ENCODE peak calls at places on chromosomes 3 and 15, in seven cellular contexts. S, C, N, I, T, P and O are unnamed samples.

GRCh38 chr15:30991301-30992072 is at the start of gene MTMR10:
- DNase-seq in C (peak; percentile 36), S (no peak), T (peak; percentile 48), P (peak; percentile 78), I (peak; percentile 38), N (peak; percentile 96), O (peak; percentile 91)

GRCh38 chr15:76393614-76394013 is 57.0 kb downstream of the ISL2 start:
- DNase-seq in I (no peak), S (no peak), C (no peak), N (peak; percentile 57), P (no peak), T (no peak), O (no peak)

GRCh38 chr15:63977102-63977501 is 69.2 kb downstream of the DAPK2 start:
- DNase-seq in T (no peak), C (no peak), S (no peak), P (no peak), I (no peak), N (no peak), O (no peak)

GRCh38 chr3:136276049-136276755 is 26.1 kb downstream of the PCCB start:
- DNase-seq in S (no peak), P (no peak), T (no peak), C (no peak), I (no peak), N (no peak), O (no peak)

GRCh38 chr3:135989247-135989646 is 23.7 kb downstream of the PPP2R3A start:
- DNase-seq in P (no peak), N (no peak), I (no peak), C (no peak), T (no peak), S (no peak), O (no peak)

GRCh38 chr15:31399544-31400171 is 73.0 kb downstream of the KLF13 start:
- DNase-seq in S (no peak), P (no peak), N (no peak), I (no peak), C (no peak), T (no peak), O (no peak)

GRCh38 chr3:121855555-121855954 is 20.5 kb downstream of the EAF2 start:
- DNase-seq in N (no peak), I (no peak), P (peak; percentile 18), C (peak; percentile 26), T (peak; percentile 15), S (no peak), O (peak; percentile 51)

GRCh38 chr3:19384868-19385267 is 236.6 kb downstream of the KCNH8 start:
- DNase-seq in S (no peak), P (no peak), T (no peak), C (no peak), I (no peak), N (no peak), O (no peak)

GRCh38 chr15:85383470-85384148 is 3.2 kb downstream of the AKAP13 start:
- DNase-seq in T (no peak), I (no peak), C (no peak), S (no peak), N (no peak), P (no peak), O (no peak)

GRCh38 chr15:70098461-70099166 is 897 bp upstream of the TLE3 start:
- DNase-seq in S (no peak), N (peak; percentile 57), T (peak; percentile 86), C (peak; percentile 27), I (no peak), P (peak; percentile 52), O (no peak)

GRCh38 chr15:74328331-74329056 is 39.0 kb downstream of the CYP11A1 start:
- DNase-seq in T (no peak), C (no peak), I (no peak), P (no peak), S (no peak), N (no peak), O (no peak)

GRCh38 chr3:188860147-188860546 is 311.6 kb upstream of the TPRG1 start:
- DNase-seq in S (no peak), C (no peak), I (no peak), N (no peak), P (no peak), T (no peak), O (no peak)

GRCh38 chr3:141547791-141548190 is 61.0 kb downstream of the RASA2 start:
- DNase-seq in C (no peak), P (no peak), N (no peak), I (no peak), T (no peak), S (no peak), O (no peak)

GRCh38 chr3:58111513-58112184 is 99.1 kb downstream of the DNASE1L3 start:
- DNase-seq in N (no peak), S (peak; percentile 50), P (no peak), C (no peak), T (peak; percentile 84), I (no peak), O (peak; percentile 93)

GRCh38 chr3:3633761-3634160 is 165.5 kb upstream of the LRRN1 start:
- DNase-seq in S (no peak), C (no peak), T (no peak), I (no peak), P (no peak), N (no peak), O (peak; percentile 63)

GRCh38 chr15:32775103-32775502 is 57.3 kb downstream of the GREM1 start:
- DNase-seq in I (no peak), N (no peak), T (no peak), S (no peak), P (no peak), C (no peak), O (no peak)

GRCh38 chr15:41809526-41810220 is 18.2 kb upstream of the JMJD7 start:
- DNase-seq in N (no peak), T (no peak), I (no peak), S (no peak), C (no peak), P (no peak), O (no peak)
- TF ChIP-seq JUND in N (no peak), T (no peak), I (no peak), S (no peak), C (no peak), P (no peak), O (no peak)

GRCh38 chr3:186042036-186042435 is 66.9 kb downstream of the ETV5 start:
- DNase-seq in N (no peak), P (no peak), I (no peak), S (no peak), C (no peak), T (no peak), O (no peak)
- TF ChIP-seq JUND in N (no peak), P (no peak), I (no peak), S (no peak), C (no peak), T (no peak), O (no peak)

GRCh38 chr15:44035781-44036699 is 159.0 kb downstream of the FRMD5 start:
- DNase-seq in C (no peak), N (no peak), I (no peak), T (no peak), S (no peak), P (no peak), O (no peak)

GRCh38 chr15:44034334-44034733 is 160.7 kb downstream of the FRMD5 start:
- DNase-seq in P (no peak), N (no peak), S (no peak), I (no peak), C (no peak), T (no peak), O (no peak)

GRCh38 chr15:44033894-44034293 is 161.2 kb downstream of the FRMD5 start:
- DNase-seq in N (peak; percentile 21), C (peak; percentile 16), I (no peak), T (no peak), P (no peak), S (no peak), O (no peak)

GRCh38 chr15:44038801-44039200 is 156.3 kb downstream of the FRMD5 start:
- DNase-seq in N (no peak), S (no peak), T (peak; percentile 11), I (peak; percentile 39), P (no peak), C (no peak), O (no peak)

GRCh38 chr15:44034933-44035624 is 160.0 kb downstream of the FRMD5 start:
- DNase-seq in P (no peak), I (no peak), C (no peak), S (no peak), N (no peak), T (no peak), O (no peak)
- TF ChIP-seq JUND in P (no peak), I (no peak), C (no peak), S (no peak), N (peak; percentile 53), T (no peak), O (no peak)

GRCh38 chr3:73740041-73740440 is 115.3 kb upstream of the PDZRN3 start:
- DNase-seq in C (no peak), N (no peak), S (no peak), I (no peak), T (no peak), P (no peak), O (no peak)

GRCh38 chr3:73746610-73747009 is 121.9 kb upstream of the PDZRN3 start:
- DNase-seq in N (peak; percentile 12), P (no peak), S (no peak), I (no peak), C (no peak), T (no peak), O (no peak)

DNA sequence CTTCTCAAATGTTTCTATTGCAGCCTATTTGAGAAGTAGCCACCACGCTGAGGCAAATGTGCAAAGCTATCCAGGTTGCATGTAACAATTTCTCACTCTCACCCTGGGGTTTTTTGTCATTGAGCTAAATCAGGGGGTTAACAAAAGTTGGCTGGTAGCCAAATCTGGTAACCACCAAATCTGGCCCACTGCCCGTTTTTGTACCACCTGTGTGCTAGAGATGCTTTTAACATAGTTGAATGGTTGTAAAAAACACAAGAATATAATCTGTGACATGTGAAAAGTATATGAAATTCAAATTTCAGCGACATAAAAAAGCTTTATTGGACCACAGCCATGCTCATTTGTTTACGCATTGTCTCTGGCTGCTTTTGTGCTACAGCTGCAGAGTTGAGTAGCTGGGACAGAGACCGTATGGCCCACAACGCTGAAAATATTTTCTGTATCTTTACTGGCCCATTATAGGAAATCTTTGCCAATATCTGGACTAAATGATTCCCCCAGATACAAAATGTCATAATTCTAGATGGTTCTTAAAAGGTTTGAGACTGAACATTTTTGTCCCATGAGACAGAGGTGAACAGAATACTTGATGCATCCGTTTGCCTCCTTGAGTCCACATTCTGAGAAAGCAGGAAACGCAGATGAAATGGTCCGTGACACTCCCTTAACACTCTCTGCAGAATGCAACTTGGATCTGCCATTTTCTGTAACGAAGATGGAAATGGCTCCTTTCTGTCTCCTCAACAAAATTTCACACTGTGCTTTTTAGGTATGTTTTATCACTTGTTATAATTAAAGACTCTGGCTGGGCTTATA is 120.9 kb upstream of the PDZRN3 start:
- DNase-seq in T (no peak), C (no peak), S (no peak), I (no peak), N (no peak), P (no peak), O (peak; percentile 4)
- TF ChIP-seq JUND in T (no peak), C (no peak), S (no peak), I (no peak), N (no peak), P (no peak), O (no peak)

DNA sequence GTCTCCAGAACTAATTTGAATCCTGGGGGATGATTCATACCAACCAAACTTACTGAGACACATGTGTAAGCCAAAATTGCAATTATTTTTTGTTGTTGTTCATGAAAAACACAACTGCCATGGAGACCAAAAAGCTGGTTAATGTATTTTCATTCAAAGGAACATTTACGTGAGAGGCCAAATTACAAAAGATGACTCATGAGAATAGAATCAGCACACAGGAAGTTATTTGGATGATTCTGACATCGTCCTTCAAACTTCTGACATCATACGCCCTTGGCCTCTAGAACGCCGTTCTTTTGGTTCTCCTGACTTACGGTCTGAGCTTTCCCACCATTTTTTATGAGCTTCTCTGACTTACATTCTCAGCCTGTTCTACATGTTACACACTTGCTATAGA is 3.0 kb upstream of the ZNF280D start:
- DNase-seq in T (peak; percentile 31), N (no peak), P (peak; percentile 45), C (no peak), I (no peak), S (no peak), O (no peak)
- TF ChIP-seq JUND in T (no peak), N (no peak), P (peak; percentile 64), C (no peak), I (no peak), S (no peak), O (no peak)